ENCODE peak calls at places on chromosomes 2 and 18, in four cellular contexts. X is H1, R is mesendoderm, O is IMR-90. L is an unnamed sample.

GRCh38 chr2:224576098-224576715 is 9.0 kb downstream of the CUL3 start:
- DNase-seq in X (no peak), R (no peak), O (no peak), L (no peak)

GRCh38 chr2:161017780-161018440 is 142.3 kb upstream of the TANK start:
- DNase-seq in X (no peak), R (no peak), O (no peak), L (no peak)

GRCh38 chr2:238450440-238450861 is 23.7 kb downstream of the ASB1 start:
- DNase-seq in X (no peak), R (no peak), O (no peak), L (no peak)

GRCh38 chr2:64860936-64861335 is 128.3 kb upstream of the SLC1A4 start:
- DNase-seq in X (no peak), R (no peak), O (no peak), L (no peak)

GRCh38 chr2:200330351-200331120 is 24.0 kb downstream of the SPATS2L start:
- DNase-seq in X (no peak), R (no peak), O (no peak), L (no peak)

GRCh38 chr2:128315829-128316776 is 2.6 kb downstream of the HS6ST1 start:
- DNase-seq in X (no peak), R (no peak), O (peak), L (no peak)

GRCh38 chr2:68994864-68995263 is 18.1 kb upstream of the ANTXR1 start:
- DNase-seq in X (no peak), R (peak), O (peak), L (no peak)

GRCh38 chr2:125296742-125297141 is 1271.7 kb downstream of the CNTNAP5 start:
- DNase-seq in X (no peak), R (peak), O (no peak), L (no peak)

GRCh38 chr2:25872134-25872533 is 6.2 kb downstream of the ASXL2 start:
- DNase-seq in X (no peak), R (no peak), O (no peak), L (no peak)

GRCh38 chr2:237723613-237724012 is 75.0 kb upstream of the RBM44 start:
- DNase-seq in X (no peak), R (peak), O (peak), L (peak)

GRCh38 chr2:36921984-36922383 is 44.4 kb downstream of the STRN start:
- DNase-seq in X (no peak), R (no peak), O (no peak), L (no peak)

GRCh38 chr2:136281281-136282117 is 163.6 kb upstream of the CXCR4 start:
- DNase-seq in X (no peak), R (peak), O (no peak), L (no peak)

GRCh38 chr2:217942731-217943335 is 60.0 kb downstream of the TNS1 start:
- DNase-seq in X (no peak), R (no peak), O (no peak), L (no peak)

GRCh38 chr2:1546023-1546591 is 132.8 kb downstream of the TPO start:
- DNase-seq in X (no peak), R (peak), O (peak), L (peak)

GRCh38 chr2:25233916-25234610 is 65.7 kb upstream of the POMC start:
- DNase-seq in X (no peak), R (no peak), O (no peak), L (no peak)

GRCh38 chr2:109674894-109675534 is 60.9 kb downstream of the SOWAHC start:
- DNase-seq in X (no peak), R (no peak), O (no peak), L (no peak)

GRCh38 chr2:137910641-137911040 is 53.6 kb upstream of the HNMT start:
- DNase-seq in X (no peak), R (peak), O (peak), L (no peak)

GRCh38 chr18:75802681-75803080 is 375.2 kb upstream of the SMIM21 start:
- DNase-seq in X (no peak), R (no peak), O (no peak), L (no peak)

GRCh38 chr2:222641336-222641735 is 14.6 kb downstream of the FARSB start:
- DNase-seq in X (no peak), R (no peak), O (peak), L (no peak)

GRCh38 chr2:200107818-200108217 is 152.4 kb downstream of the MAIP1 start:
- DNase-seq in X (no peak), R (no peak), O (no peak), L (no peak)

DNA sequence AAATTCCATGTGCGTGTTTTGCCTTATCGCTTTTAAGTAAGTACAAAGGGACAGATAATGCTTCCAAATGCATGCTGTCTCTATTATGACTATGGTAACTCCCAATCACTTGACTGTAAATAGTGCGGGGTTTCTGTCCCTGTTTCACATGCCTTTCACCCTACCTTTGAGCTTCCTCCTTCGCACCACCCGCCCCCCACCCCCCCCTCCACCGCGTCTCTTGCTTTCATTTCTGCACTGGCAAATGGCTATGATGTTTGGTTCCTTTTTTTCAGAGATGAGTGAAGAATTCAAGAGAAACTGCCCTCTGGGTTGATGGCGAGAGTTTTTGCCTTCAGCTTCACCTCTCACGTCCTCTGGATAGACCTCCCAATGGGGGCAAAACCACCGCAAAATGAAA is 25.0 kb upstream of the SPP2 start:
- DNase-seq in X (no peak), R (no peak), O (no peak), L (no peak)
- H3K9ac ChIP-seq in X (no peak), R (no peak), O (peak), L (no peak)

GRCh38 chr2:168192839-168193616 is 54.4 kb downstream of the STK39 start:
- DNase-seq in X (no peak), R (no peak), O (no peak), L (no peak)

GRCh38 chr2:168201211-168201610 is 46.2 kb downstream of the STK39 start:
- DNase-seq in X (no peak), R (no peak), O (no peak), L (no peak)

GRCh38 chr2:168194784-168195522 is 52.4 kb downstream of the STK39 start:
- DNase-seq in X (no peak), R (no peak), O (peak), L (no peak)

GRCh38 chr2:168198476-168199192 is 48.8 kb downstream of the STK39 start:
- DNase-seq in X (no peak), R (no peak), O (peak), L (no peak)

GRCh38 chr2:168196764-168197180 is 50.6 kb downstream of the STK39 start:
- DNase-seq in X (no peak), R (no peak), O (no peak), L (no peak)
- H4K5ac ChIP-seq in X (no peak), R (no peak), O (no peak), L (no peak)

GRCh38 chr2:239896075-239896474 is 129.1 kb downstream of the NDUFA10 start:
- DNase-seq in X (peak), R (peak), O (no peak), L (peak)

GRCh38 chr2:239895116-239895515 is 130.0 kb downstream of the NDUFA10 start:
- DNase-seq in X (no peak), R (no peak), O (no peak), L (peak)

GRCh38 chr2:239894276-239894675 is 130.9 kb downstream of the NDUFA10 start:
- DNase-seq in X (no peak), R (no peak), O (no peak), L (peak)

GRCh38 chr2:239897596-239898235 is 127.4 kb downstream of the NDUFA10 start:
- DNase-seq in X (no peak), R (no peak), O (no peak), L (peak)

GRCh38 chr2:239895669-239896068 is 129.5 kb downstream of the NDUFA10 start:
- DNase-seq in X (no peak), R (no peak), O (no peak), L (no peak)
- H3K9ac ChIP-seq in X (no peak), R (no peak), O (no peak), L (no peak)

GRCh38 chr18:31611511-31611910 is 19.8 kb downstream of the TTR start:
- DNase-seq in X (no peak), R (no peak), O (no peak), L (no peak)
- H4K5ac ChIP-seq in X (no peak), R (no peak), O (no peak), L (no peak)

GRCh38 chr18:77131100-77131651 is 1.4 kb downstream of the MBP start:
- DNase-seq in X (no peak), R (no peak), O (no peak), L (no peak)

GRCh38 chr18:77130229-77131099 is 2.1 kb downstream of the MBP start:
- DNase-seq in X (no peak), R (no peak), O (no peak), L (no peak)

GRCh38 chr18:77129150-77129551 is 3.4 kb downstream of the MBP start:
- DNase-seq in X (no peak), R (no peak), O (peak), L (no peak)

GRCh38 chr18:77124452-77124922 is 8.1 kb downstream of the MBP start:
- DNase-seq in X (no peak), R (peak), O (no peak), L (no peak)

GRCh38 chr18:77127769-77128671 is 4.6 kb downstream of the MBP start:
- DNase-seq in X (no peak), R (no peak), O (peak), L (no peak)
- H3K9ac ChIP-seq in X (no peak), R (no peak), O (no peak), L (no peak)